ENCODE peak calls at places on chromosomes 13 and 19, in seven cellular contexts. Q, D, B, O, R, H and W are unnamed samples.

GRCh38 chr19:2455481-2456300 is 1.1 kb downstream of the LMNB2 start:
- DNase-seq in Q (peak; percentile 75), D (no peak), B (no peak), O (peak; percentile 44), R (no peak), H (peak; percentile 59), W (peak; percentile 39)

GRCh38 chr19:28319918-28320317 is 893.0 kb downstream of the UQCRFS1 start:
- DNase-seq in Q (no peak), D (no peak), B (no peak), O (no peak), R (no peak), H (no peak), W (no peak)

GRCh38 chr13:39370554-39370953 is 232.4 kb downstream of the LHFPL6 start:
- DNase-seq in Q (no peak), D (no peak), B (peak; percentile 49), O (no peak), R (no peak), H (no peak), W (no peak)

GRCh38 chr13:108566413-108567170 is 62.8 kb upstream of the MYO16 start:
- DNase-seq in Q (no peak), D (no peak), B (no peak), O (no peak), R (peak; percentile 13), H (no peak), W (no peak)

GRCh38 chr13:98508280-98509074 is 68.4 kb downstream of the STK24 start:
- DNase-seq in Q (no peak), D (no peak), B (no peak), O (no peak), R (peak; percentile 94), H (no peak), W (no peak)

GRCh38 chr13:39259371-39259770 is 221.1 kb downstream of the NHLRC3 start:
- DNase-seq in Q (no peak), D (no peak), B (no peak), O (no peak), R (no peak), H (no peak), W (no peak)

GRCh38 chr19:2168619-2169424 is 5.1 kb downstream of the DOT1L start:
- DNase-seq in Q (no peak), D (peak; percentile 94), B (peak; percentile 97), O (peak; percentile 98), R (peak; percentile 53), H (peak; percentile 95), W (peak; percentile 94)

GRCh38 chr19:6003976-6004375 is 26.0 kb upstream of the RANBP3 start:
- DNase-seq in Q (no peak), D (no peak), B (no peak), O (no peak), R (no peak), H (no peak), W (no peak)

GRCh38 chr13:56457535-56458200 is 683.0 kb upstream of the PRR20A start:
- DNase-seq in Q (no peak), D (no peak), B (no peak), O (no peak), R (no peak), H (no peak), W (no peak)

GRCh38 chr19:1245884-1246816 is 2.2 kb upstream of the MIDN start:
- DNase-seq in Q (peak; percentile 70), D (no peak), B (peak; percentile 68), O (peak; percentile 78), R (no peak), H (peak; percentile 78), W (peak; percentile 82)

GRCh38 chr13:29908411-29908810 is 58.0 kb upstream of the UBL3 start:
- DNase-seq in Q (no peak), D (no peak), B (no peak), O (no peak), R (no peak), H (no peak), W (no peak)

GRCh38 chr13:21328201-21328600 is 130.9 kb downstream of the ZDHHC20 start:
- DNase-seq in Q (no peak), D (no peak), B (no peak), O (no peak), R (peak; percentile 77), H (no peak), W (no peak)

GRCh38 chr13:95207769-95208366 is 93.4 kb downstream of the ABCC4 start:
- DNase-seq in Q (no peak), D (no peak), B (no peak), O (no peak), R (no peak), H (no peak), W (no peak)

GRCh38 chr13:112779856-112780604 is 90.2 kb downstream of the ATP11A start:
- DNase-seq in Q (no peak), D (no peak), B (no peak), O (no peak), R (peak; percentile 34), H (no peak), W (no peak)

DNA sequence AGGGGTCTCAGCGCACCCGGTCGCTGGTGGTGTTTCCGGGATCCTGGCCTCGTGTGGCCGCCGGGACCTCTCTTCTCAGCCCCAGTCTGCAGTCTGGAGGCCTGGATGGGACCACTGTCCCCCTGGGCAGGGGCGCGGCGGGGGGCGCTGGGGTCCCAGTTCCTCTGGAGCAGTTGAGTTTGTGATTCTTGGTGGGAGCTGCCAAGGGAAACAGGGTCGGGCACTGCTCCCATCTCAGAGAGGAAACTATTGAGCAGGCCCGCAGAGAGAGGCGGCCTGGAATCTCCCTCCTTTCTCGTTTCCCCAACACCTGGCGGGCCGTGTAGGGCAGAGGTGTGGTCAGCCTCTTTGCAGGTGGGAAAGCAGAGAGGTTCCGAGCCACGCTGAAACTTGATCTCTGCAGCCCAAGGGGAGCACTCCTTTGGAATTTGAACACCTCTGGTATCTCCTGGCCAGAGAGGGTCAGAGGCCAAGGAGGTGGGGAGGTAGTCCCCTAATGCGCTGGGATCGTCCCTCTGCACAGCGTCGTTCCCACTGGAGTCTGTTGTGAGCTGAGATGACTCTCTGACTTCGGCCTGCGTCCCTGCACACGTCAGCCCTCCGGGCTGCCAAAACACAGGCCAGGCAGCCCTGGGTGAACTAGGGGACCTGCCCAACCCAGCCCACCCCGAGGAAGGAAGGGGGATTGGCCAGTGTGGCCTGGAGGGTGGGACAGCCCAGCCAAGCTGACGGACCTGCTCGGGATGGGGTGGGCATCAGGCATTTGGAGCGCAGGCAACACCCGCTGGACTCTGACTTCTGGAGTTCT is 769 bp downstream of the PLEKHF1 start:
- DNase-seq in Q (no peak), D (no peak), B (peak; percentile 54), O (peak; percentile 69), R (peak; percentile 79), H (peak; percentile 45), W (peak; percentile 76)
- H3K4me1 ChIP-seq in Q (peaks cover 8% of the 10 kb centered on the region), D (peaks cover 60% of the 10 kb centered on the region), B (peaks cover 33% of the 10 kb centered on the region), O (peaks cover 39% of the 10 kb centered on the region), R (peaks cover 7% of the 10 kb centered on the region), H (peaks cover 3% of the 10 kb centered on the region), W (peaks cover 57% of the 10 kb centered on the region)

GRCh38 chr19:19191920-19192882 is at the start of the genes BORCS8 and RFXANK:
- DNase-seq in Q (peak; percentile 100), D (peak; percentile 92), B (peak; percentile 100), O (peak; percentile 99), R (peak; percentile 100), H (peak; percentile 99), W (peak; percentile 97)

GRCh38 chr19:19192910-19193423 is 909 bp downstream of the RFXANK start:
- DNase-seq in Q (peak; percentile 73), D (no peak), B (no peak), O (no peak), R (no peak), H (no peak), W (no peak)

DNA sequence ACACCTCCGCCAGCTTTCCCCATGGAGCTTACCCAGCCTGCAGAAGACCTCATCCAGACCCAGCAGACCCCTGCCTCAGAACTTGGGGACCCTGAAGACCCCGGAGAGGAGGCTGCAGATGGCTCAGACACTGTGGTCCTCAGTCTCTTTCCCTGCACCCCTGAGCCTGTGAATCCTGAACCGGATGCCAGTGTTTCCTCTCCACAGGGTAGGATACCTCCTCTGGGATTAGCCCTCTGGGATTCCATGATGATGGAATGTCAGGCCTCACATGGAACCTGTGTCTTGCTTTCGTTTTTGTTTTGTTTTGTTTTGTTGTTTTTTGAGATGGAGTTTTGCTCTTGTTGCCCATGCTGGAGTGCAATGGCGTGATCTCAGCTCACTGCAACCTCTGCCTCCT is 1.9 kb downstream of the RFXANK start:
- DNase-seq in Q (no peak), D (no peak), B (no peak), O (no peak), R (no peak), H (no peak), W (no peak)
- H3K4me3 ChIP-seq in Q (peak overlapping the region; percentile 76), D (peak overlapping the region; percentile 76), B (no peak overlapping the region), O (no peak overlapping the region), R (no peak overlapping the region), H (no peak overlapping the region), W (peak overlapping the region; percentile 91)

GRCh38 chr19:13774217-13775191 is at the start of gene C19orf53:
- DNase-seq in Q (peak; percentile 95), D (peak; percentile 78), B (peak; percentile 89), O (peak; percentile 94), R (peak; percentile 95), H (peak; percentile 94), W (peak; percentile 93)
- H3K36me3 ChIP-seq in Q (peaks cover 8% of the 10 kb centered on the region), D (peaks cover 4% of the 10 kb centered on the region), B (no peaks in the 10 kb centered on the region), O (peaks cover 57% of the 10 kb centered on the region), R (peaks cover 16% of the 10 kb centered on the region), H (peaks cover 6% of the 10 kb centered on the region), W (no peaks in the 10 kb centered on the region)

GRCh38 chr13:75760182-75760981 is 124.3 kb downstream of the LMO7 start:
- DNase-seq in Q (peak; percentile 51), D (no peak), B (no peak), O (no peak), R (no peak), H (peak; percentile 81), W (no peak)
- H3K4me1 ChIP-seq in Q (peaks cover 3% of the 10 kb centered on the region), D (peaks cover 2% of the 10 kb centered on the region), B (no peaks in the 10 kb centered on the region), O (peaks cover 21% of the 10 kb centered on the region), R (no peaks in the 10 kb centered on the region), H (no peaks in the 10 kb centered on the region), W (peaks cover 9% of the 10 kb centered on the region)